ENCODE peak calls at places on chromosomes 7 and 10, in four cellular contexts. Q is stimulated activated CD8-positive, alpha-beta memory T cell treated with anti-CD3 and anti-CD28 coated beads, Interleukin-15, amount 100 ng/mL, for 1 hour; Z is NCI-H1417; A is stimulated activated CD4-positive, alpha-beta T cell treated with anti-CD3 and anti-CD28 coated beads, Interleukin-4, amount 100 ng/mL, for 48 hours. D is an unnamed sample.

GRCh38 chr7:1739593-1739992 is 69.5 kb downstream of the ELFN1 start:
- DNase-seq in Q (no peak), Z (no peak), A (no peak), D (no peak)

GRCh38 chr10:97583476-97583875 is 713 bp upstream of the HOGA1 start:
- DNase-seq in Q (no peak), Z (no peak), A (no peak), D (no peak)

GRCh38 chr10:80454526-80455460 is 683 bp downstream of the TSPAN14 start:
- DNase-seq in Q (no peak), Z (peak; percentile 31), A (no peak), D (peak; percentile 17)

GRCh38 chr10:112622786-112623185 is 175.8 kb downstream of the VTI1A start:
- DNase-seq in Q (no peak), Z (no peak), A (no peak), D (peak; percentile 8)

GRCh38 chr7:119256446-119257131 is 1016.4 kb upstream of the KCND2 start:
- DNase-seq in Q (no peak), Z (no peak), A (no peak), D (no peak)

GRCh38 chr7:7742223-7742622 is 23.8 kb upstream of the RPA3 start:
- DNase-seq in Q (no peak), Z (no peak), A (no peak), D (no peak)

GRCh38 chr7:57789130-57789529 is 339.2 kb downstream of the ZNF716 start:
- DNase-seq in Q (no peak), Z (peak; percentile 22), A (no peak), D (no peak)

GRCh38 chr10:21337171-21337792 is 188.2 kb downstream of the SKIDA1 start:
- DNase-seq in Q (no peak), Z (no peak), A (no peak), D (no peak)

GRCh38 chr7:38199154-38199553 is 21.1 kb downstream of the STARD3NL start:
- DNase-seq in Q (no peak), Z (no peak), A (no peak), D (no peak)

GRCh38 chr10:57535306-57535705 is 732.4 kb downstream of the IPMK start:
- DNase-seq in Q (no peak), Z (no peak), A (no peak), D (no peak)

GRCh38 chr7:138459300-138460175 is 521 bp upstream of the TRIM24 start:
- DNase-seq in Q (peak; percentile 95), Z (no peak), A (peak; percentile 97), D (peak; percentile 94)

GRCh38 chr7:133668296-133669060 is 415.6 kb downstream of the EXOC4 start:
- DNase-seq in Q (no peak), Z (no peak), A (no peak), D (no peak)

GRCh38 chr10:21212912-21213311 is 312.6 kb downstream of the SKIDA1 start:
- DNase-seq in Q (no peak), Z (no peak), A (no peak), D (no peak)

GRCh38 chr10:110723224-110723891 is 79.2 kb downstream of the RBM20 start:
- DNase-seq in Q (no peak), Z (no peak), A (no peak), D (no peak)

GRCh38 chr7:142539901-142540300 is 209.4 kb upstream of the PRSS1 start:
- DNase-seq in Q (no peak), Z (no peak), A (no peak), D (peak; percentile 71)

GRCh38 chr7:100503350-100503735 is 19.6 kb downstream of the NYAP1 start:
- DNase-seq in Q (no peak), Z (no peak), A (no peak), D (peak; percentile 84)

GRCh38 chr10:4285121-4285520 is 500.1 kb upstream of the KLF6 start:
- DNase-seq in Q (no peak), Z (no peak), A (no peak), D (no peak)

GRCh38 chr10:18254086-18254485 is 113.9 kb downstream of the CACNB2 start:
- DNase-seq in Q (no peak), Z (no peak), A (no peak), D (no peak)

GRCh38 chr10:88390041-88390440 is 193.1 kb downstream of the RNLS start:
- DNase-seq in Q (no peak), Z (no peak), A (no peak), D (no peak)

GRCh38 chr10:37226524-37226923 is 101.1 kb downstream of the ANKRD30A start:
- DNase-seq in Q (no peak), Z (no peak), A (no peak), D (no peak)

GRCh38 chr10:42880255-42880620 is 97.6 kb downstream of the BMS1 start:
- DNase-seq in Q (no peak), Z (no peak), A (no peak), D (no peak)

GRCh38 chr7:104196161-104196560 is 11.7 kb downstream of the ORC5 start:
- DNase-seq in Q (no peak), Z (no peak), A (no peak), D (no peak)

GRCh38 chr10:42367532-42368230 is 270.7 kb downstream of the ZNF33B start:
- DNase-seq in Q (no peak), Z (no peak), A (no peak), D (peak; percentile 61)

GRCh38 chr7:45657136-45657889 is 83.1 kb downstream of the ADCY1 start:
- DNase-seq in Q (no peak), Z (no peak), A (no peak), D (no peak)

GRCh38 chr10:59960751-59961150 is 54.4 kb upstream of the CCDC6 start:
- DNase-seq in Q (no peak), Z (no peak), A (no peak), D (no peak)

GRCh38 chr7:18896343-18896975 is 221.0 kb downstream of the TWIST1 start:
- DNase-seq in Q (no peak), Z (no peak), A (no peak), D (peak; percentile 21)

GRCh38 chr10:45373003-45373782 is 823 bp upstream of the ALOX5 start:
- DNase-seq in Q (no peak), Z (peak; percentile 66), A (no peak), D (no peak)

GRCh38 chr7:36381056-36381455 is 8.6 kb upstream of the ANLN start:
- DNase-seq in Q (no peak), Z (no peak), A (no peak), D (no peak)

GRCh38 chr7:118000480-118001202 is 127.4 kb upstream of the CTTNBP2 start:
- DNase-seq in Q (no peak), Z (no peak), A (no peak), D (no peak)

GRCh38 chr7:110157631-110158362 is 933.1 kb upstream of the LRRN3 start:
- DNase-seq in Q (no peak), Z (no peak), A (no peak), D (peak; percentile 41)

GRCh38 chr7:291302-292092 is 1.5 kb downstream of the FOXL3 start:
- DNase-seq in Q (no peak), Z (no peak), A (no peak), D (peak; percentile 83)

GRCh38 chr10:16686081-16686902 is 130.9 kb downstream of the RSU1 start:
- DNase-seq in Q (no peak), Z (no peak), A (no peak), D (no peak)

GRCh38 chr10:13915710-13916109 is 328.9 kb downstream of the PRPF18 start:
- DNase-seq in Q (no peak), Z (no peak), A (no peak), D (peak; percentile 29)

GRCh38 chr10:108615576-108616320 is 1307.6 kb downstream of the XPNPEP1 start:
- DNase-seq in Q (no peak), Z (no peak), A (no peak), D (no peak)

D was measured in A172.